ENCODE peak calls at places on chromosomes 16 and 17, in seven cellular contexts. A, F, R, X, O, V and D are unnamed samples. For H3K4me1, the result is how much of the 10 kb centered on the place peaks cover.

GRCh38 chr17:68847711-68848110 is 107.5 kb downstream of the ABCA8 start:
- DNase-seq in R (no peak), V (no peak), A (no peak), X (no peak), F (no peak), O (no peak), D (no peak)

GRCh38 chr17:50830298-50830697 is 5.1 kb upstream of the WFIKKN2 start:
- DNase-seq in X (no peak), O (peak), A (no peak), V (no peak), R (no peak), F (no peak), D (peak)

GRCh38 chr17:63399856-63400255 is 46.2 kb downstream of the CYB561 start:
- DNase-seq in X (peak), R (peak), A (no peak), F (peak), V (peak), O (peak), D (peak)

GRCh38 chr16:38941-39892 is 14.2 kb downstream of the POLR3K start:
- DNase-seq in R (peak), F (no peak), O (no peak), A (peak), X (no peak), V (peak), D (no peak)

GRCh38 chr17:74190807-74191206 is 12.7 kb upstream of the RPL38 start:
- DNase-seq in A (no peak), O (peak), V (no peak), R (no peak), X (no peak), F (peak), D (no peak)

GRCh38 chr17:14458724-14459123 is 157.8 kb downstream of the HS3ST3B1 start:
- DNase-seq in R (no peak), F (peak), O (no peak), A (no peak), X (no peak), V (no peak), D (no peak)

GRCh38 chr17:47785538-47786123 is 36.0 kb downstream of the OSBPL7 start:
- DNase-seq in V (no peak), A (no peak), F (peak), R (no peak), O (peak), X (no peak), D (no peak)

GRCh38 chr16:49112754-49113153 is 168.9 kb downstream of the CBLN1 start:
- DNase-seq in V (no peak), A (no peak), O (no peak), X (no peak), F (no peak), R (no peak), D (no peak)

GRCh38 chr16:24983521-24983920 is 31.6 kb downstream of the ARHGAP17 start:
- DNase-seq in V (no peak), R (no peak), O (no peak), X (no peak), F (no peak), A (no peak), D (no peak)

GRCh38 chr16:20956319-20956718 is 55.7 kb downstream of the LYRM1 start:
- DNase-seq in O (peak), X (no peak), R (no peak), A (no peak), V (no peak), F (no peak), D (no peak)

GRCh38 chr17:75738218-75738802 is 17.1 kb downstream of the ITGB4 start:
- DNase-seq in F (no peak), V (peak), X (peak), R (no peak), O (no peak), A (no peak), D (peak)

GRCh38 chr16:30110661-30111060 is 2.7 kb downstream of the GDPD3 start:
- DNase-seq in F (no peak), A (no peak), X (no peak), R (no peak), O (no peak), V (no peak), D (no peak)

GRCh38 chr16:83738926-83739503 is 68.8 kb upstream of the HSBP1 start:
- DNase-seq in A (no peak), V (no peak), F (no peak), X (no peak), O (no peak), R (no peak), D (no peak)

GRCh38 chr17:32335647-32336046 is 6.3 kb downstream of the C17orf75 start:
- DNase-seq in X (no peak), O (no peak), F (no peak), A (no peak), R (no peak), V (no peak), D (peak)

GRCh38 chr16:9007177-9007794 is 43.6 kb upstream of the USP7 start:
- DNase-seq in F (no peak), R (no peak), V (no peak), A (no peak), O (peak), X (no peak), D (peak)

GRCh38 chr16:78364501-78364900 is 265.0 kb downstream of the WWOX start:
- DNase-seq in A (no peak), F (no peak), V (no peak), O (no peak), X (no peak), R (no peak), D (no peak)

GRCh38 chr17:63490858-63491400 is 14.1 kb downstream of the ACE start:
- DNase-seq in F (no peak), O (no peak), X (no peak), V (no peak), R (no peak), A (no peak), D (peak)

GRCh38 chr17:75289832-75290337 is 652 bp upstream of the SLC25A19 start:
- DNase-seq in F (no peak), R (peak), O (peak), A (no peak), V (peak), X (peak), D (no peak)

GRCh38 chr16:8905795-8906591 is 23.8 kb downstream of the LITAFD start:
- DNase-seq in V (no peak), A (no peak), X (no peak), R (no peak), F (peak), O (no peak), D (no peak)

GRCh38 chr17:60601443-60602384 is 1.7 kb downstream of the PPM1D start:
- DNase-seq in F (peak), V (peak), X (peak), A (peak), O (peak), R (peak), D (peak)

GRCh38 chr16:47904691-47905090 is 251.1 kb downstream of the ABCC12 start:
- DNase-seq in F (no peak), V (no peak), A (no peak), R (no peak), X (no peak), O (no peak), D (no peak)

GRCh38 chr16:78786635-78787034 is 687.2 kb downstream of the WWOX start:
- DNase-seq in R (no peak), A (no peak), F (no peak), V (no peak), O (no peak), X (no peak), D (no peak)

GRCh38 chr17:46046957-46047356 is 47.9 kb downstream of the STH start:
- DNase-seq in O (peak), A (no peak), R (no peak), X (no peak), V (no peak), F (no peak), D (no peak)

GRCh38 chr16:6725634-6726331 is 606.9 kb upstream of the RBFOX1 start:
- DNase-seq in A (no peak), X (no peak), R (no peak), F (peak), O (peak), V (no peak), D (no peak)

GRCh38 chr16:57866529-57866918 is 64.2 kb upstream of the KIFC3 start:
- DNase-seq in A (no peak), O (no peak), V (no peak), R (no peak), X (no peak), F (no peak), D (no peak)

GRCh38 chr16:66832661-66833305 is 2.0 kb upstream of the NAE1 start:
- DNase-seq in V (no peak), A (no peak), R (no peak), X (no peak), O (peak), F (no peak), D (no peak)

DNA sequence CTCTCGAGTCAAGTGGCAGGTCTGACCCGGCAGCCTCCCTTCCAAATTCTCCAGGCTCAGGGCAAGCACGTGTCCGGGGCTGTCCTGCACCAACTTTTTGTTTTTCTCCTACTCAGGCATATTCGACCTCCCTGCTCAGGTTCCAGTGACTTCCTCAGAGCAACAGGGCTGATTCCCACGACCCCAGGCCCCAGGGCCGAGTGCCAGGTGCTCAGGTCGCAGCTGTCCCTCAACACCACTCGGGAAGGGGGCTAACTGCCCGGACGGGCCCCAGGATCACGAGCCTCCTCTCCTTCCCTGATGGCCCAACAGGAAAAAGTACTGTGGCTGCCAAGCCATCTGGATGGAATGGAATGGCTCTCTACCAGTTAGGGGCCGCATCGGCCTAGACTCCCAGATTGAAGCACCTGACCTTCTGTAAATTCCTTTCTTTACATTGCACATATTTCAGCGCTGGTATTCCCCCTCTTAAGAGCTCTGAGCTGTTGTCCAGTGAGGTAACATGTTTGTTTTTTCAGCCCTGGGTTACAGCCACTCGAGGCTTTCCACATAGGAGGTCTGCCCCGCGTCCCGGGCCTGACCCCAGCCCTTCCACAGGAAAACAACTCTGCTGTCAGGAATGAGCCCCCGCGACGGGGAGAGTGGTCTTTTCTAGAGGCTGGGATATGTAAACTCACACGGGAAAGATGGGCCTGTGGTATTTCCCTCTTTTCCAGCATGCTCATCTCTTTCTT is 25.0 kb downstream of the NXN start:
- DNase-seq in V (no peak), O (peak), R (no peak), A (no peak), F (no peak), X (no peak), D (peak)
- H3K4me3 ChIP-seq in V (no peak), O (no peak), R (no peak), A (no peak), F (no peak), X (no peak), D (no peak)

GRCh38 chr17:39671651-39672521 is 3.6 kb downstream of the PNMT start:
- DNase-seq in X (no peak), O (peak), R (peak), F (peak), V (no peak), A (no peak), D (peak)

GRCh38 chr17:39669897-39670735 is 1.9 kb downstream of the PNMT start:
- DNase-seq in A (no peak), V (no peak), R (no peak), O (no peak), F (no peak), X (no peak), D (peak)

GRCh38 chr17:39672522-39673334 is 4.5 kb downstream of the PNMT start:
- DNase-seq in X (no peak), V (no peak), A (no peak), R (peak), F (no peak), O (no peak), D (peak)

GRCh38 chr17:39668141-39668924 is at the start of gene PNMT:
- DNase-seq in R (peak), O (peak), F (peak), V (peak), A (peak), X (no peak), D (peak)

GRCh38 chr17:39670746-39671145 is 2.5 kb downstream of the PNMT start:
- DNase-seq in A (no peak), R (no peak), V (no peak), X (no peak), O (no peak), F (no peak), D (peak)
- H3K4me1 ChIP-seq in A (under half), R (under half), V (under half), X (under half), O (under half), F (under half), D (under half)

DNA sequence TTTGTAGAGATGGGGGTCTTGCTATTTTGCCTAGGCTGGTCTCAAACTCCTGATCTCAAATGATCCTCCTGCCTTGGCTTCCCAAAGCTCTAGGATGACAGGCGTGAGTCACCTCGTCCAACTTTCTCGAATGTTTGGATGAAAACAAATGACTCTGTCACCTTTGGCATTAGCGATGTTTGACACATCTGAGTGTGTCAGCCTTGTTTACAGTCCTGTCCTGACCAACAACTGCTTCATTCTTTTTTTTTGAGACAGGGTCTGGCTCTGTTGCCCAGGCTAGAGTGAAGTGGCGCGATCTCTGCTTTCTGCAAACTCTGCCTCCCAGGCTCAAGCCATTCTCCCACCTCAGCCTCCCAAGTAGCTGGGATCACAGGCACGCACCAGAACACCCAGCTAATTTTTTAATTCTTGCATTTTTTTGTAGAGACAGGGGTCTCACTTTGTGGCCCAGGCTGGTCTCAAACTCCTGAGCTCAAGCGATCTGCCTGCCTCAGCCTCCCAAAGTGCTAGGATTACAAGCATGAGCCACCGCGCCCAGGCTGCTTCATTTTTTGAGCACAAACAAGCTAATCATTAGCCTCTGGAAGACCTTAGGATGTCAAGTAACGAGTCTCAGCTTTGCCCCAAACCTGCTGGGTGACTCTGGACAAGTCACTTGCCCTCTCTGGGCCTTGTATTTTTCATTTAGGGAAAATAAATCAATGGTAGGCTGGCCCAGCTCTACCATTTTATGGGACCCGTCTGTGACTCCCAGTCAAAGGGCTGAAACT is 7.4 kb downstream of the MYH11 start:
- DNase-seq in O (no peak), R (no peak), V (no peak), A (no peak), X (no peak), F (no peak), D (no peak)
- H3K4me3 ChIP-seq in O (no peak), R (no peak), V (peak), A (no peak), X (no peak), F (no peak), D (no peak)

DNA sequence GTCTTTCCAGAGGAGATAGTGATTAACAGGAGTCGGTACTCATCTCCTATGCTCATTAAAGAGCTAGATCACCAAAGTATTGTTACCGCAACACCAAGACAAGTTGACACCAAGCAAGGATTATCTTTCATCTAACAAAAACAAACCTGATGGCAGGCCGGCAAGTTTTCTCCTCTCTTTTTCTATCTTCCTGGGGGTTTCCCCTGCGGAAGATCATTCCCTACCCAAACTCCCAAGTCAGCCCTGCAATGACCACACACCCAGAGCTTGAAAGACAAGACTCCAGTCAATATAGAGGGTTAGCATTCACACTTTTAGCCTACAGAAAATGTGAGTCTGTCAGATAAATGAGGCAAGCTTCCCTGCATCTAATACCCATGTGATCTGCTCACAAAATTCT is 312.1 kb downstream of the SOX9 start:
- DNase-seq in F (no peak), A (no peak), R (no peak), X (no peak), V (no peak), O (no peak), D (no peak)
- H3K4me1 ChIP-seq in F (under half), A (under half), R (under half), X (under half), V (under half), O (under half), D (under half)

GRCh38 chr17:733743-734142 is 1.3 kb downstream of the TLCD3A start:
- DNase-seq in A (no peak), V (no peak), F (no peak), O (no peak), X (no peak), R (no peak), D (peak)
- H3K4me3 ChIP-seq in A (no peak), V (no peak), F (no peak), O (peak), X (no peak), R (no peak), D (peak)

GRCh38 chr17:17551361-17551760 is 40.1 kb downstream of the PEMT start:
- DNase-seq in A (no peak), X (peak), F (peak), R (no peak), V (no peak), O (no peak), D (no peak)

GRCh38 chr17:17548044-17548443 is 43.5 kb downstream of the PEMT start:
- DNase-seq in A (no peak), V (no peak), X (no peak), F (no peak), O (no peak), R (no peak), D (peak)

GRCh38 chr17:17552351-17553216 is 38.9 kb downstream of the PEMT start:
- DNase-seq in R (no peak), V (peak), F (no peak), X (no peak), O (no peak), A (no peak), D (no peak)

GRCh38 chr17:17547210-17547764 is 44.2 kb downstream of the PEMT start:
- DNase-seq in R (no peak), X (no peak), F (no peak), V (no peak), A (no peak), O (no peak), D (no peak)

GRCh38 chr17:17549732-17550366 is 41.7 kb downstream of the PEMT start:
- DNase-seq in F (no peak), O (no peak), V (no peak), A (no peak), R (no peak), X (no peak), D (peak)
- H3K4me1 ChIP-seq in F (under half), O (under half), V (under half), A (under half), R (under half), X (under half), D (under half)

DNA sequence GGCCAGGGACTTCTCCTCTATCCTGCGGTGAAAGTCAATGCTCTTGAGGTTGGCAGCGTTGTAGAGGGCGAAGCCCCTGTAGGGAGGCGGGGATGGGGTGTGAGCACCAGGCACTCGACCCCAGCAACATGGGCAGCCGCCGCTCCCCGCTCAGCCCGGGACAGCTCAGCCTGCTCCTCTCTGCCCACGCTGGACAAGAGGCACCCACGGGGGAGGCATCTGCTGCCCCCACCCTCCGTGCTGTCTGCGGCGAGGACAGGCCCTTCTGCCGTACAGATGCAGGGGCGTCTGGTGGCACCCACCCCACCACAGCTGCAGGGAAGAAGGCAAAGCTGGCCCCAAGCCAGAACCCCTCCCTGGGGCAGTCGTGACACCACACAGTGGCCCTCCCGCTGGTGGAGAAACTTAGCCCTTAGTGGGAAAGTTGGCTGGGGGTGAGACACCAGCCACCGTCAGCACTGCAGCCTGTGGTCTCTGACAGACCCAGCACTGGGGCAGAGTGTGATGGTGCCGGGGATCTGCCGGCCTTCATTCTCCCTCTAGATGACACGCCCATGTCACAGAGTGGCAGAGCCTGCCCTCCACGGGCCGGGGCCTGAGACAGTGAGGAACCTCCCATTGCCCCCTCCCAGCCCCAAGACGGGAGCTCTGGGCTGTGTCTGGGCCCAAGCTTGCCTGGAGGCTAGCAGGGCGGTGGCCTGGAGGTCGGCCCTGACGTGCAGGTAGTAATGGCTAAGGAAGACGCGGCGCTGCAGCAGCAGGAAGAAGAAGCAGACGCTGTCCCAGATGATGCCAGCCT is 19.5 kb downstream of the CTU2 start:
- DNase-seq in A (no peak), R (no peak), X (no peak), V (no peak), F (no peak), O (no peak), D (peak)
- H3K4me3 ChIP-seq in A (no peak), R (no peak), X (no peak), V (no peak), F (no peak), O (no peak), D (no peak)

GRCh38 chr17:79036181-79036580 is 12.2 kb downstream of the C1QTNF1 start:
- DNase-seq in R (no peak), F (no peak), X (no peak), A (no peak), O (no peak), V (peak), D (no peak)
- H3K4me1 ChIP-seq in R (under half), F (under half), X (under half), A (under half), O (half or more), V (under half), D (under half)